ENCODE peak calls at places on chromosomes 11 and 22, in four cellular contexts. X, K, Y and D are unnamed samples.

GRCh38 chr22:35523167-35523928 is 17.3 kb upstream of the RASD2 start:
- DNase-seq in X (no peak), K (no peak), Y (no peak), D (no peak)

GRCh38 chr11:94511932-94512781 is at the start of gene C11orf97:
- DNase-seq in X (peak; percentile 79), K (peak; percentile 69), Y (peak; percentile 44), D (no peak)

GRCh38 chr22:44667829-44668189 is 34.2 kb upstream of the PRR5 start:
- DNase-seq in X (no peak), K (no peak), Y (no peak), D (no peak)

GRCh38 chr11:45635907-45636306 is 29.5 kb downstream of the CHST1 start:
- DNase-seq in X (no peak), K (no peak), Y (no peak), D (no peak)

GRCh38 chr22:25447067-25447688 is 117.3 kb upstream of the GRK3 start:
- DNase-seq in X (no peak), K (no peak), Y (peak; percentile 20), D (no peak)

GRCh38 chr11:79076526-79077115 is 364.2 kb downstream of the TENM4 start:
- DNase-seq in X (peak; percentile 53), K (no peak), Y (peak; percentile 55), D (peak; percentile 35)

GRCh38 chr11:6199174-6199810 is at the start of gene OR52W1:
- DNase-seq in X (no peak), K (no peak), Y (no peak), D (no peak)

GRCh38 chr11:121341609-121342008 is 49.0 kb downstream of the SC5D start:
- DNase-seq in X (no peak), K (no peak), Y (no peak), D (no peak)

GRCh38 chr11:94315664-94316063 is 11.3 kb downstream of the IZUMO1R start:
- DNase-seq in X (no peak), K (no peak), Y (no peak), D (no peak)

GRCh38 chr11:96486890-96487633 is 97.2 kb downstream of the JRKL start:
- DNase-seq in X (peak; percentile 64), K (no peak), Y (peak; percentile 85), D (no peak)

GRCh38 chr22:23227380-23227779 is 47.1 kb downstream of the BCR start:
- DNase-seq in X (no peak), K (no peak), Y (no peak), D (no peak)

GRCh38 chr11:93005239-93005638 is 35.8 kb downstream of the MTNR1B start:
- DNase-seq in X (no peak), K (no peak), Y (no peak), D (no peak)

GRCh38 chr22:47607486-47607885 is 845.0 kb downstream of the TBC1D22A start:
- DNase-seq in X (no peak), K (no peak), Y (no peak), D (no peak)

GRCh38 chr11:60658409-60658808 is 41.0 kb upstream of the MS4A8 start:
- DNase-seq in X (peak; percentile 56), K (no peak), Y (no peak), D (no peak)

GRCh38 chr11:45104006-45104789 is 42.2 kb upstream of the PRDM11 start:
- DNase-seq in X (no peak), K (no peak), Y (no peak), D (no peak)

GRCh38 chr11:70719516-70719915 is 321.2 kb downstream of the CTTN start:
- DNase-seq in X (no peak), K (no peak), Y (no peak), D (no peak)

GRCh38 chr11:9269492-9270030 is 4.4 kb upstream of the DENND5A start:
- DNase-seq in X (no peak), K (no peak), Y (no peak), D (no peak)

GRCh38 chr22:46043816-46044717 is 67.1 kb upstream of the WNT7B start:
- DNase-seq in X (peak; percentile 60), K (peak; percentile 69), Y (no peak), D (no peak)
- TF ChIP-seq POLR2A in X (peak; percentile 72), K (no peak), Y (no peak), D (no peak)

DNA sequence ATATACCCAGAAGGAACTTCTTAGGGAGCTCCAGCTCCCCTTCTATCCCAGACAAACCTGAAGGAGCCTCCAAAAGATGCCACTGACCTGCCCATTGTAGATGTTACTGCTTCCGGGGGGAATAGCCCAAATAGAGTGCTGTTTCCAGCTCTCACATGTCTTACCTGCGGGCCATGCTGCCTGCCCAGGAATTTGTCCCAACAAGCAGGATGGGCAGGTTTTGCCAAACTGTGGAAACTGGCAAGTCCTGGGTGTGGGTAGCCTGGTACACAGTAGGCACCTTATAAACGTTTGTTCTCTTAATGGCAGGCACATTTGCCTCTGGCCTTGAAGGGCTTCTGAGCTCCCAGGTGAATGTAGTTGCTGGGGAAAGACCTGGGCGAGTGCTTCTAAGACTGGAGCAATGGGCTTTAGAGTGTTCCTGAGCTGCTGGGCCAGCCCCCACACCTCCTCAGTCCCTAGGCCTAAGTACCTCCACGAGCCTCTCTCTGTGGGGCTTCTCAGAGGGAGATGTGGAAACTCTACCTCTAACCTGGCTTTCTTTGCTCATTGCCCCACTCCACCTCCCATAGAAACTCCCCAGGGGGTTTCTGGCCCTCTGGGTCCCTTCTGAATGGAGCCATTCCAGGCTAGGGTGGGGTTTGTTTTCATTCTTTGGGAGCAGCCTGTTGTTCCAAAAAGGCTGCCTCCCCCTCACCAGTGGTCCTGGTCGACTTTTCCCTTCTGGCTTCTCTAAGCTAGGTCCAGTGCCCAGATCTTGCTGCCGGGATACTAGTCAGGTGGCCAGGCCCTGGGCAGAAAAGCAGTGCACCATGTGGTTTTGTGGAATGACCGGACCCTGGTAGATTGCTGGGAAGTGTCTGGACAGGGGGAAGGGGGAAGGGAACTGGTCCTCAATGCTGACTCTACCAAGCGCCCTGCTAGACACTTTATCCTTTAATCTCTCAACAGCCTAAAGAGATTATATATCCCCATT is 37.2 kb downstream of the LIMK2 start:
- DNase-seq in X (no peak), K (no peak), Y (no peak), D (no peak)
- TF ChIP-seq POLR2A in X (no peak), K (no peak), Y (no peak), D (no peak)

DNA sequence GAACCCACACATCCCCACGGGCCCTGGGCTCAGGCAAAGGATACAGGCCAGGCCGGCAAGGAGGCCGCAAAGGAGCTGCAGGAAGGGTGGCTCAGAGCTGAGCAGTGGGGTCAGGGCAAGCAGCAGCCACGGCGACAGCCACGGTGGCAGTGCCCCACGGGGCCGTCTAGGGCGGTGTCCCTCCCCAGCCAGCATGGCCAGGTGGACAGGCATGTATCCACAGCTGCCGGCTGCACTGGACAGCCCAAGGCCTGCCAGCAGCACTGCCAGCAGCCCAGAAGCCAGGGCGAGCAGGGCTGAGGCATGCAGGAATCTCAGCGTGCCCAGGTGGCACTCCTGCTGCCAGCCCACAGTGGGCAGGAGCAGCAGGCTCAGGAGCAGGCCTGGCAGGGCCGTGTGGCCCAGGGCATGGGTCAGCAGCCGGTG is 4.0 kb downstream of the RHBDD3 start:
- DNase-seq in X (peak; percentile 74), K (no peak), Y (no peak), D (no peak)
- TF ChIP-seq POLR2A in X (peak; percentile 39), K (no peak), Y (no peak), D (no peak)

GRCh38 chr11:69287968-69288882 is 5.7 kb upstream of the MYEOV start:
- DNase-seq in X (no peak), K (no peak), Y (peak; percentile 44), D (no peak)
- TF ChIP-seq POLR2A in X (no peak), K (no peak), Y (no peak), D (no peak)

GRCh38 chr11:68840661-68841653 is 759 bp downstream of the CPT1A start:
- DNase-seq in X (peak; percentile 75), K (peak; percentile 70), Y (peak; percentile 54), D (peak; percentile 49)
- TF ChIP-seq POLR2A in X (peak; percentile 21), K (no peak), Y (no peak), D (no peak)